ENCODE peak calls at places on chromosome 7, in seven cellular contexts. K is lung microvascular endothelial cell; B is activated CD8-positive, alpha-beta memory T cell treated with anti-CD3 and anti-CD28 coated beads for 24 hours; X is progenitor cell of endocrine pancreas; C is activated T-cell treated with anti-CD3 and anti-CD28 coated beads for 48 hours; J is glutamatergic neuron; Z is left kidney. A is an unnamed sample.

GRCh38 chr7:5692112-5692844 is 89.2 kb downstream of the RNF216 start:
- DNase-seq in K (peak; percentile 78), B (no peak), X (no peak), C (no peak), J (peak; percentile 73), Z (peak; percentile 59), A (no peak)

GRCh38 chr7:42691030-42691639 is 220.7 kb downstream of the C7orf25 start:
- DNase-seq in K (no peak), B (no peak), X (no peak), C (no peak), J (no peak), Z (peak; percentile 83), A (no peak)

GRCh38 chr7:12839508-12840153 is 152.2 kb downstream of the ARL4A start:
- DNase-seq in K (no peak), B (no peak), X (no peak), C (no peak), J (no peak), Z (peak; percentile 28), A (no peak)

GRCh38 chr7:144842377-144842851 is 6.6 kb upstream of the TPK1 start:
- DNase-seq in K (peak; percentile 85), B (no peak), X (no peak), C (no peak), J (no peak), Z (no peak), A (no peak)

GRCh38 chr7:140196361-140197217 is 19.8 kb upstream of the KDM7A start:
- DNase-seq in K (no peak), B (no peak), X (no peak), C (no peak), J (no peak), Z (no peak), A (no peak)

GRCh38 chr7:151684408-151685175 is 164.9 kb upstream of the RHEB start:
- DNase-seq in K (no peak), B (no peak), X (no peak), C (no peak), J (no peak), Z (no peak), A (no peak)

GRCh38 chr7:45699726-45700390 is 125.7 kb downstream of the ADCY1 start:
- DNase-seq in K (no peak), B (peak; percentile 47), X (peak; percentile 3), C (no peak), J (no peak), Z (no peak), A (no peak)

GRCh38 chr7:45236666-45237065 is 79.1 kb downstream of the RAMP3 start:
- DNase-seq in K (peak; percentile 70), B (no peak), X (no peak), C (no peak), J (no peak), Z (no peak), A (no peak)

GRCh38 chr7:40808409-40808942 is 673.7 kb downstream of the SUGCT start:
- DNase-seq in K (no peak), B (no peak), X (no peak), C (no peak), J (no peak), Z (no peak), A (no peak)

GRCh38 chr7:91953618-91954017 is 13.0 kb downstream of the AKAP9 start:
- DNase-seq in K (peak; percentile 58), B (no peak), X (no peak), C (no peak), J (no peak), Z (no peak), A (no peak)

GRCh38 chr7:45646207-45646821 is 72.1 kb downstream of the ADCY1 start:
- DNase-seq in K (no peak), B (peak; percentile 32), X (no peak), C (no peak), J (no peak), Z (no peak), A (no peak)

GRCh38 chr7:73824986-73825385 is 5.8 kb upstream of the CLDN4 start:
- DNase-seq in K (no peak), B (no peak), X (no peak), C (no peak), J (no peak), Z (no peak), A (no peak)

GRCh38 chr7:32155712-32156111 is 85.5 kb upstream of the PDE1C start:
- DNase-seq in K (peak; percentile 10), B (no peak), X (no peak), C (no peak), J (no peak), Z (no peak), A (no peak)

GRCh38 chr7:129952164-129952652 is 552 bp downstream of the UBE2H start:
- DNase-seq in K (peak; percentile 27), B (no peak), X (peak; percentile 19), C (peak; percentile 22), J (peak; percentile 49), Z (peak; percentile 61), A (no peak)

GRCh38 chr7:116138202-116138801 is 72.0 kb upstream of the TES start:
- DNase-seq in K (peak; percentile 78), B (no peak), X (no peak), C (no peak), J (no peak), Z (peak; percentile 82), A (no peak)

GRCh38 chr7:133540096-133540860 is 287.4 kb downstream of the EXOC4 start:
- DNase-seq in K (no peak), B (no peak), X (no peak), C (no peak), J (no peak), Z (no peak), A (no peak)

GRCh38 chr7:94401411-94401810 is 6.7 kb downstream of the COL1A2 start:
- DNase-seq in K (no peak), B (no peak), X (no peak), C (no peak), J (no peak), Z (no peak), A (no peak)

GRCh38 chr7:151016942-151017341 is 7.4 kb downstream of the ATG9B start:
- DNase-seq in K (no peak), B (peak; percentile 64), X (no peak), C (no peak), J (no peak), Z (no peak), A (no peak)

GRCh38 chr7:27992092-27992491 is 188.5 kb downstream of the JAZF1 start:
- DNase-seq in K (no peak), B (no peak), X (no peak), C (no peak), J (no peak), Z (no peak), A (no peak)

GRCh38 chr7:64876792-64877713 is 26.0 kb upstream of the ZNF273 start:
- DNase-seq in K (peak; percentile 63), B (peak; percentile 84), X (no peak), C (peak; percentile 71), J (peak; percentile 91), Z (peak; percentile 95), A (no peak)

GRCh38 chr7:127802845-127803244 is 150.9 kb downstream of the SND1 start:
- DNase-seq in K (no peak), B (no peak), X (no peak), C (no peak), J (no peak), Z (no peak), A (no peak)

GRCh38 chr7:7035851-7036250 is 146.5 kb upstream of the C1GALT1 start:
- DNase-seq in K (no peak), B (no peak), X (no peak), C (no peak), J (no peak), Z (no peak), A (no peak)

GRCh38 chr7:115471891-115472290 is 550.0 kb downstream of the MDFIC start:
- DNase-seq in K (no peak), B (no peak), X (no peak), C (no peak), J (no peak), Z (no peak), A (no peak)

GRCh38 chr7:3191545-3191944 is 109.5 kb upstream of the SDK1 start:
- DNase-seq in K (no peak), B (no peak), X (no peak), C (no peak), J (no peak), Z (no peak), A (no peak)

GRCh38 chr7:1026721-1027151 is 17.6 kb upstream of the GPR146 start:
- DNase-seq in K (no peak), B (no peak), X (no peak), C (no peak), J (no peak), Z (no peak), A (no peak)

GRCh38 chr7:36473454-36474282 is 84.0 kb downstream of the ANLN start:
- DNase-seq in K (peak; percentile 53), B (peak; percentile 61), X (peak; percentile 45), C (peak; percentile 38), J (peak; percentile 77), Z (peak; percentile 66), A (no peak)

GRCh38 chr7:127865466-127865865 is 165.8 kb downstream of the LRRC4 start:
- DNase-seq in K (no peak), B (no peak), X (no peak), C (no peak), J (no peak), Z (peak; percentile 85), A (no peak)

GRCh38 chr7:106864298-106865081 is 592 bp upstream of the PIK3CG start:
- DNase-seq in K (no peak), B (no peak), X (no peak), C (no peak), J (no peak), Z (no peak), A (no peak)

GRCh38 chr7:128891110-128891941 is 19.2 kb downstream of the KCP start:
- DNase-seq in K (peak; percentile 21), B (no peak), X (no peak), C (no peak), J (no peak), Z (peak; percentile 87), A (peak; percentile 19)

GRCh38 chr7:18151419-18151818 is 123.8 kb upstream of the PRPS1L1 start:
- DNase-seq in K (no peak), B (no peak), X (no peak), C (no peak), J (no peak), Z (no peak), A (no peak)

GRCh38 chr7:5479133-5479745 is 55.6 kb upstream of the TNRC18 start:
- DNase-seq in K (no peak), B (no peak), X (no peak), C (no peak), J (no peak), Z (peak; percentile 79), A (peak; percentile 5)

A was measured in 8988T.